ENCODE peak calls at places on chromosome 14, in five cellular contexts. One of them, this sample, is unnamed.

GRCh38 chr14:95711476-95712176 is 2.3 kb downstream of the TCL1A start:
- DNase-seq in AG04450: no peak
- DNase-seq in pancreas: no peak
- DNase-seq in testis: no peak
- DNase-seq in transverse colon: no peak
- DNase-seq in this sample: no peak

GRCh38 chr14:65434216-65434850 is 21.8 kb downstream of the FUT8 start:
- DNase-seq in transverse colon: no peak
- DNase-seq in AG04450: no peak
- DNase-seq in testis: no peak
- DNase-seq in pancreas: no peak
- DNase-seq in this sample: no peak

GRCh38 chr14:70662080-70662479 is 20.4 kb downstream of the TTC9 start:
- DNase-seq in AG04450: no peak
- DNase-seq in testis: no peak
- DNase-seq in pancreas: no peak
- DNase-seq in transverse colon: no peak
- DNase-seq in this sample: no peak

GRCh38 chr14:99516156-99517045 is 35.2 kb downstream of the CCNK start:
- DNase-seq in transverse colon: no peak
- DNase-seq in pancreas: peak; percentile 69
- DNase-seq in testis: no peak
- DNase-seq in AG04450: no peak
- DNase-seq in this sample: no peak

GRCh38 chr14:95635051-95635450 is 51.2 kb upstream of the TCL1B start:
- DNase-seq in pancreas: no peak
- DNase-seq in testis: no peak
- DNase-seq in AG04450: no peak
- DNase-seq in transverse colon: no peak
- DNase-seq in this sample: no peak

GRCh38 chr14:95409472-95410307 is 90.0 kb upstream of the CLMN start:
- DNase-seq in AG04450: no peak
- DNase-seq in transverse colon: no peak
- DNase-seq in pancreas: no peak
- DNase-seq in testis: no peak
- DNase-seq in this sample: no peak

GRCh38 chr14:89201645-89202044 is 215.4 kb downstream of the FOXN3 start:
- DNase-seq in pancreas: no peak
- DNase-seq in transverse colon: no peak
- DNase-seq in testis: no peak
- DNase-seq in AG04450: no peak
- DNase-seq in this sample: no peak

GRCh38 chr14:100789460-100790417 is 36.2 kb upstream of the MEG3 start:
- DNase-seq in AG04450: no peak
- DNase-seq in pancreas: no peak
- DNase-seq in testis: no peak
- DNase-seq in transverse colon: no peak
- DNase-seq in this sample: no peak

GRCh38 chr14:30034049-30034635 is 106.5 kb upstream of the PRKD1 start:
- DNase-seq in AG04450: no peak
- DNase-seq in pancreas: no peak
- DNase-seq in transverse colon: no peak
- DNase-seq in testis: no peak
- DNase-seq in this sample: no peak

GRCh38 chr14:60622210-60622919 is 26.9 kb downstream of the SIX1 start:
- DNase-seq in AG04450: no peak
- DNase-seq in testis: no peak
- DNase-seq in transverse colon: no peak
- DNase-seq in pancreas: no peak
- DNase-seq in this sample: no peak

GRCh38 chr14:63966407-63966806 is 113.6 kb downstream of the SYNE2 start:
- DNase-seq in transverse colon: no peak
- DNase-seq in AG04450: no peak
- DNase-seq in pancreas: no peak
- DNase-seq in testis: no peak
- DNase-seq in this sample: no peak

GRCh38 chr14:38616959-38617358 is 361.1 kb upstream of the CLEC14A start:
- DNase-seq in pancreas: peak; percentile 13
- DNase-seq in transverse colon: no peak
- DNase-seq in AG04450: no peak
- DNase-seq in testis: no peak
- DNase-seq in this sample: peak; percentile 36

GRCh38 chr14:89160437-89160836 is 256.6 kb downstream of the FOXN3 start:
- DNase-seq in transverse colon: no peak
- DNase-seq in AG04450: no peak
- DNase-seq in testis: no peak
- DNase-seq in pancreas: no peak
- DNase-seq in this sample: no peak

GRCh38 chr14:66066991-66067788 is 419.0 kb upstream of the CCDC196 start:
- DNase-seq in pancreas: no peak
- DNase-seq in transverse colon: no peak
- DNase-seq in AG04450: no peak
- DNase-seq in testis: no peak
- DNase-seq in this sample: no peak

GRCh38 chr14:67240168-67240932 is 885 bp upstream of the PALS1 start:
- DNase-seq in AG04450: no peak
- DNase-seq in transverse colon: peak; percentile 80
- DNase-seq in testis: peak; percentile 73
- DNase-seq in pancreas: peak; percentile 85
- DNase-seq in this sample: peak; percentile 64

GRCh38 chr14:93375673-93376156 is 28.7 kb downstream of the COX8C start:
- DNase-seq in testis: no peak
- DNase-seq in transverse colon: peak; percentile 43
- DNase-seq in AG04450: no peak
- DNase-seq in pancreas: no peak
- DNase-seq in this sample: no peak

GRCh38 chr14:26394114-26394855 is 203.5 kb downstream of the NOVA1 start:
- DNase-seq in pancreas: no peak
- DNase-seq in AG04450: no peak
- DNase-seq in transverse colon: peak; percentile 20
- DNase-seq in testis: no peak
- DNase-seq in this sample: no peak

GRCh38 chr14:73289729-73290128 is 52.4 kb downstream of the PAPLN start:
- DNase-seq in testis: no peak
- DNase-seq in pancreas: no peak
- DNase-seq in AG04450: no peak
- DNase-seq in transverse colon: no peak
- DNase-seq in this sample: no peak
- TF ChIP-seq CTCF in testis: no peak
- TF ChIP-seq CTCF in pancreas: no peak
- TF ChIP-seq CTCF in AG04450: no peak
- TF ChIP-seq CTCF in transverse colon: no peak
- TF ChIP-seq CTCF in this sample: no peak

DNA sequence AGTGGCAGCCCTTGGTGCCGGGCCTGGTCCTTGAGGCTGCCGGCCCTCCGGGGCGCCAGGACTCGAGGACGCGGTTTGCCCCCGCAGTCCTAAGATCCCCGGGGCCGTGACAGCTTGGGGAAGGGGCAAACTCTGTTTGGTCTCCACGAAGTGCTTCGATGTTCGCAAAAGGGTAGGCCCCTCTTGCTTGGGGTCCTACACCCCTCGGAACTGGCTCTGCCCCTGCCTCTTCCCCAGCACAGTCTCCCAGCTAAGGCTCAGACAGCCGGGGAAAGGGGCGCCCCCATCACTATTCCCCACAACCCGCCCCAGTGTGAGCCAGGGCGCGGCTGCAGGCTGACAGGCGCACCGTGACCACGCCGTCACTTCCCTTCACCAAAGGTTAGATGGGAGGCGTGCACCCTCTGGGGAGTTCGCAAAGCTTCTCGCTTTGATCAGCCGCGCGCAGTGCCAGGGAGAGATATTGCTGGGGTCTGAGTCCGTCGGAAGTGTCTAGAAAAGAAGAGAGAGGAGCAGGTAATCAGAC is 7.2 kb upstream of the OTX2 start:
- DNase-seq in transverse colon: no peak
- DNase-seq in testis: no peak
- DNase-seq in pancreas: no peak
- DNase-seq in AG04450: no peak
- DNase-seq in this sample: no peak
- H3K27me3 ChIP-seq in transverse colon: peaks cover 100% of the 10 kb centered on the region
- H3K27me3 ChIP-seq in testis: no peaks in the 10 kb centered on the region
- H3K27me3 ChIP-seq in pancreas: peaks cover 27% of the 10 kb centered on the region
- H3K27me3 ChIP-seq in AG04450: peaks cover 38% of the 10 kb centered on the region
- H3K27me3 ChIP-seq in this sample: peaks cover 23% of the 10 kb centered on the region

GRCh38 chr14:35534130-35534883 is at the start of gene INSM2:
- DNase-seq in pancreas: peak; percentile 79
- DNase-seq in AG04450: no peak
- DNase-seq in testis: no peak
- DNase-seq in transverse colon: no peak
- DNase-seq in this sample: no peak
- TF ChIP-seq CTCF in pancreas: no peak
- TF ChIP-seq CTCF in AG04450: peak; percentile 4
- TF ChIP-seq CTCF in testis: no peak
- TF ChIP-seq CTCF in transverse colon: no peak
- TF ChIP-seq CTCF in this sample: no peak

GRCh38 chr14:20627337-20628032 is 14.0 kb downstream of the OR6S1 start:
- DNase-seq in pancreas: no peak
- DNase-seq in AG04450: no peak
- DNase-seq in transverse colon: no peak
- DNase-seq in testis: no peak
- DNase-seq in this sample: no peak
- H3K27me3 ChIP-seq in pancreas: no peaks in the 10 kb centered on the region
- H3K27me3 ChIP-seq in AG04450: peaks cover 10% of the 10 kb centered on the region
- H3K27me3 ChIP-seq in transverse colon: peaks cover 36% of the 10 kb centered on the region
- H3K27me3 ChIP-seq in testis: no peaks in the 10 kb centered on the region
- H3K27me3 ChIP-seq in this sample: no peaks in the 10 kb centered on the region

GRCh38 chr14:35963209-35963608 is 137.1 kb downstream of the BRMS1L start:
- DNase-seq in transverse colon: no peak
- DNase-seq in testis: no peak
- DNase-seq in AG04450: no peak
- DNase-seq in pancreas: no peak
- DNase-seq in this sample: no peak
- TF ChIP-seq CTCF in transverse colon: no peak
- TF ChIP-seq CTCF in testis: no peak
- TF ChIP-seq CTCF in AG04450: no peak
- TF ChIP-seq CTCF in pancreas: no peak
- TF ChIP-seq CTCF in this sample: no peak

GRCh38 chr14:22428681-22429315 is 160.2 kb downstream of the DAD1 start:
- DNase-seq in pancreas: no peak
- DNase-seq in AG04450: no peak
- DNase-seq in transverse colon: no peak
- DNase-seq in testis: no peak
- DNase-seq in this sample: no peak

GRCh38 chr14:22427771-22428228 is 161.2 kb downstream of the DAD1 start:
- DNase-seq in testis: no peak
- DNase-seq in pancreas: no peak
- DNase-seq in transverse colon: no peak
- DNase-seq in AG04450: no peak
- DNase-seq in this sample: peak; percentile 61

GRCh38 chr14:22429546-22429945 is 159.5 kb downstream of the DAD1 start:
- DNase-seq in testis: no peak
- DNase-seq in transverse colon: no peak
- DNase-seq in AG04450: no peak
- DNase-seq in pancreas: no peak
- DNase-seq in this sample: no peak

GRCh38 chr14:22423958-22424357 is 165.1 kb downstream of the DAD1 start:
- DNase-seq in pancreas: no peak
- DNase-seq in AG04450: no peak
- DNase-seq in testis: no peak
- DNase-seq in transverse colon: no peak
- DNase-seq in this sample: no peak

GRCh38 chr14:22426711-22427110 is 162.3 kb downstream of the DAD1 start:
- DNase-seq in pancreas: no peak
- DNase-seq in testis: no peak
- DNase-seq in AG04450: no peak
- DNase-seq in transverse colon: no peak
- DNase-seq in this sample: no peak
- H3K27me3 ChIP-seq in pancreas: no peaks in the 10 kb centered on the region
- H3K27me3 ChIP-seq in testis: no peaks in the 10 kb centered on the region
- H3K27me3 ChIP-seq in AG04450: peaks cover 50% of the 10 kb centered on the region
- H3K27me3 ChIP-seq in transverse colon: no peaks in the 10 kb centered on the region
- H3K27me3 ChIP-seq in this sample: no peaks in the 10 kb centered on the region

GRCh38 chr14:32711103-32711680 is 227.5 kb upstream of the NPAS3 start:
- DNase-seq in AG04450: no peak
- DNase-seq in testis: peak; percentile 61
- DNase-seq in pancreas: no peak
- DNase-seq in transverse colon: no peak
- DNase-seq in this sample: no peak
- TF ChIP-seq CTCF in AG04450: peak; percentile 45
- TF ChIP-seq CTCF in testis: peak; percentile 50
- TF ChIP-seq CTCF in pancreas: peak; percentile 34
- TF ChIP-seq CTCF in transverse colon: peak; percentile 50
- TF ChIP-seq CTCF in this sample: peak; percentile 4

This sample was measured in lung.